ENCODE peak calls at places on chromosomes 3 and 15, in seven cellular contexts. D is uterus; C is right lobe of liver; R is cardiac muscle cell; V is tibial artery; P is upper lobe of right lung; Z is CD4-positive, CD25-positive, alpha-beta regulatory T cell. Q is an unnamed sample. For H3K4me1, the result is how much of the 10 kb centered on the place peaks cover.

GRCh38 chr3:30989266-30989799 is 94.9 kb upstream of the GADL1 start:
- DNase-seq in D (no peak), C (no peak), R (no peak), V (no peak), P (no peak), Z (no peak), Q (no peak)

GRCh38 chr15:85443593-85444328 is 63.4 kb downstream of the AKAP13 start:
- DNase-seq in D (no peak), C (no peak), R (peak), V (no peak), P (no peak), Z (peak), Q (no peak)

GRCh38 chr3:67094769-67095168 is 96.7 kb downstream of the KBTBD8 start:
- DNase-seq in D (no peak), C (no peak), R (peak), V (no peak), P (no peak), Z (no peak), Q (no peak)

GRCh38 chr3:126743350-126743749 is 39.3 kb downstream of the CHCHD6 start:
- DNase-seq in D (no peak), C (no peak), R (no peak), V (no peak), P (no peak), Z (no peak), Q (no peak)

GRCh38 chr3:105688821-105689220 is 180.0 kb downstream of the CBLB start:
- DNase-seq in D (no peak), C (no peak), R (peak), V (no peak), P (no peak), Z (no peak), Q (no peak)

GRCh38 chr3:196968233-196969000 is at the start of gene PIGZ:
- DNase-seq in D (no peak), C (no peak), R (peak), V (no peak), P (peak), Z (peak), Q (peak)

GRCh38 chr3:48503406-48504050 is 446 bp downstream of the SHISA5 start:
- DNase-seq in D (peak), C (no peak), R (peak), V (peak), P (peak), Z (no peak), Q (peak)

GRCh38 chr15:52783929-52784798 is 6.0 kb downstream of the ONECUT1 start:
- DNase-seq in D (no peak), C (peak), R (peak), V (no peak), P (peak), Z (peak), Q (peak)

GRCh38 chr3:30231277-30232141 is 374.9 kb upstream of the TGFBR2 start:
- DNase-seq in D (no peak), C (no peak), R (peak), V (no peak), P (no peak), Z (no peak), Q (no peak)

GRCh38 chr3:32412887-32413286 is 21.2 kb downstream of the CMTM7 start:
- DNase-seq in D (no peak), C (no peak), R (no peak), V (no peak), P (no peak), Z (no peak), Q (no peak)

GRCh38 chr15:24858737-24859601 is 95.8 kb upstream of the SNRPN start:
- DNase-seq in D (no peak), C (no peak), R (no peak), V (no peak), P (no peak), Z (no peak), Q (no peak)

GRCh38 chr15:94080416-94080815 is 150.9 kb upstream of the MCTP2 start:
- DNase-seq in D (no peak), C (no peak), R (no peak), V (peak), P (no peak), Z (no peak), Q (no peak)

GRCh38 chr3:191065183-191065805 is 133.7 kb upstream of the OSTN start:
- DNase-seq in D (no peak), C (no peak), R (peak), V (no peak), P (no peak), Z (no peak), Q (no peak)

DNA sequence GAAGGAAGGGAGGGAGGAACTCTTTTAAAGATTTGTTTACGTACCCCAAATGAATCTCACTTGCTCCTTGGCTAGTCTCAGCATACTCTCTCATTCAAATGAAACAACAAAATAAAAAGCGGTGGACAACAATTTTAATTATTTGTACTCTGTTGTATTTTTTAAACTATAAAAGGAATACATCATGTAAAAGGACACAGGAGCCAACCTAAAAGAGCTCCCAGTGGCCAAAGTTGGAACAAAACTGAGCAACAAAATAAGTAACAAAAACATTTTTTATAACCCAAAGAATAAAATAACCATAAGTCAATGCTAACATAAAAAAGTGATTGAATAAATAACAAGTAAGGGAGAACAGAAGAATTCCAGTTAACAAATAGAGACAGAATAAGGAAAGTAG is 24.4 kb upstream of the SSUH2 start:
- DNase-seq in D (no peak), C (no peak), R (no peak), V (no peak), P (no peak), Z (no peak), Q (no peak)
- H3K4me1 ChIP-seq in D (under half), C (under half), R (under half), V (under half), P (under half), Z (under half), Q (under half)

GRCh38 chr15:39624806-39625205 is 43.9 kb downstream of the THBS1 start:
- DNase-seq in D (peak), C (no peak), R (peak), V (peak), P (no peak), Z (peak), Q (no peak)

GRCh38 chr15:39625451-39625850 is 44.6 kb downstream of the THBS1 start:
- DNase-seq in D (no peak), C (no peak), R (no peak), V (no peak), P (no peak), Z (no peak), Q (no peak)

GRCh38 chr15:39621961-39622360 is 41.1 kb downstream of the THBS1 start:
- DNase-seq in D (no peak), C (no peak), R (no peak), V (no peak), P (no peak), Z (no peak), Q (no peak)

GRCh38 chr15:39622660-39623549 is 42.0 kb downstream of the THBS1 start:
- DNase-seq in D (no peak), C (no peak), R (no peak), V (no peak), P (no peak), Z (no peak), Q (no peak)

DNA sequence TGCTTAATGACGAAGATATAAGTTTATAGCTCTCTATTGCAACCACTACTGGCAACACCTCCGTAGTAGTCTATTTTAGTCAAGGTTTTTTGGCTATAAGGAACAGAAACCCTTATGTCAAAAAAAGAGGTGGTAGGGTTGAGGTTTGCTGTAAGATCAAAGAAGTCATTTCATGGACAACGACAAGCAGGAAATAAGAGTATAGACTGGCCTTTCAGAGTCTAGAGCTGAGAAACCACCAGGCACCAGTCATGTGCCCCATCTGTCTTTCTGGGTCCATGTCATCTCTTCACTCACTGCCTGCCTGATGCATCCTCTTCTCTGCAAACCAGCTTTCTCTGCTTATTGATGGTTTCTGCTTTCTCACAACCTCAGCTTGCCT is 42.7 kb downstream of the THBS1 start:
- DNase-seq in D (no peak), C (no peak), R (no peak), V (no peak), P (no peak), Z (peak), Q (no peak)
- H3K4me1 ChIP-seq in D (under half), C (under half), R (under half), V (under half), P (under half), Z (under half), Q (under half)

DNA sequence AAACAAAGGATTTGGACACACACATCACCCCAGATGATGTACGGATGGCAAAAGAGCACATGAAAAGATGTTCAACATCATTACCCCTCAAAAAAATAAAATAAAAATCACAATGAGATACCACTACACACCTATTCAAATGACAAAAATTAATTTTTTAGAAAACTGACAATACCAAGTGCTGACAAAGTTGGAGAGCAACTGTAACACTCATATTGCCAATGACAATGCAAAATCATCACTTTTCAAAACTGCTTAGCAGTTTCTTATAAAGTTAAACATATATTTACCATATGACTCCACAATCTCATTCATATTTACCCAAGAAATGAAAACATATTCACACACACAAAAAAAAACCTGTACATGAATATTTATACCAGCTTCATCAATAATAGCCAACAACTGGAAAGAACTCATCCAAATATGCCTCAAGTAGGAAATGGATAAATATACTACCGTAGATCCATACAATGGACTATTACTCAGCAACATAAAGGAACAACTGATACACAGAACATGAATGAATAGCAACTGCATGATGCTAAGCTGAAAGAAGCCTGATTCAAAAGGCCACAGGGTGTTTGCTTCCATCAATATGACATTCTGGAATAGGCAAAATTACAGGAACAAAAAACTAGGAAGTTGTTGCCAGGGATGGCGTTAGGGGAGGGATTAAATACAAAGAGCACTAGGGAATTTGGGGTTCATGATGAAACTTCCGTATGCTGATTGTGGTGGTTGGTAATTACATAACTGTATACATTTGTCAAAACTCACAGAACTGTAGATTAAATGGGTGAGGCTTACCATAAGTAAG is 1.3 kb downstream of the FSIP1 start:
- DNase-seq in D (no peak), C (no peak), R (no peak), V (no peak), P (no peak), Z (no peak), Q (no peak)
- H3K4me1 ChIP-seq in D (under half), C (under half), R (under half), V (under half), P (under half), Z (under half), Q (under half)

DNA sequence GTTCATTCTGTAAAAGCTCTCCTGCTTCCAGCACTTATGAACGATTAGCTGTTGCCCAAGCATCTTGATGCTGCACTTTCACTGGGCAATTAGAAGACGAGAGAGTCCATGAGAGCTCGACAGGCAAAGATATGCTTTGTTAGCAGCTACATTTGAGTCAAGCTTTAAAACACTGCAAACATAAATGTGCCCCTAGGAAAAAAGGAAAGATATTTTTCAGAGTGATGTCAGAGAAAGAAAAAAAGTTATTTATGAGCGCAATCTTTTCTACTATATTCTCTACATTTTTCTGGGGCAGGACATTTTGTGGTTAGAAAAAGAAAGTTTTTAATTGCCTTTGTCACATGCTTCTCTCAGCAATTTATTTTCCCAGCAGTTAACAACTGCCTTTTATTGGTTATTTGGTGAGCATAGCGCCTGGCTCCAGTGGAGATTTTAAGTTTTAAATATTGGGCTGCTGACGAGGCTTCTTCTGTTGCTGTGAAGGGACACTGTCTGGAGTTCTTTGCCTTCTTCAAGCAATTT is 468.4 kb downstream of the C3orf38 start:
- DNase-seq in D (no peak), C (no peak), R (no peak), V (no peak), P (no peak), Z (no peak), Q (no peak)
- H3K4me1 ChIP-seq in D (under half), C (under half), R (under half), V (under half), P (under half), Z (under half), Q (under half)

DNA sequence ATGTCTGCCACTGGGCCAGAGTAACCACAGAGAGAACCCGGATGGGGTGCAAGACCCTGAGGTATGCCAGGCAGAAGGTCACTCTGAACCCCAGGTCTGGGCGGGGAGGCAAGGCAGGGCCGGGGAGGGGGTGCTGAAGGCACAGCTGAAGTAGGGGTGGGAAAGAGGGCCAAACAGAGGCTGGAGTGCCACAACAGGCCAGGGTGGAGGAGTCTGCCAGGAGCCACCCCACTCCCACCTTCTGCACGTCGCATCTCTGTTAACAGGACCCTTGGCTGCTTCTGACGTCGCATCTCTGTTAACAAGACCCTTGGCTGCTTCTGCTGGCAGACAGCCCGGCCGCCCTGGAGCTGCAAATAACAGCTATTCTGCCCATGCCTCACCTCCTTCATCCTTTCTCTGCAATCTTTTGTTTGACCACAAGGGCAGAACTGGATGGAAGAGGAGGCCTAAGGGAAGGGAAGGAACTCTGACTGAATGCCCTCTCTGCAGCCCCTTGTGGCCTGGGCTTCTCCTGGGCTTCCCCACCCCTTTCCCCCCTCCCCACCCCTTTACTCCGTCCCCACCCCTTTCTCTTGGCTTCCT is 20.6 kb upstream of the FBLN2 start:
- DNase-seq in D (no peak), C (no peak), R (peak), V (no peak), P (no peak), Z (no peak), Q (no peak)
- H3K4me1 ChIP-seq in D (under half), C (under half), R (under half), V (under half), P (under half), Z (under half), Q (under half)

DNA sequence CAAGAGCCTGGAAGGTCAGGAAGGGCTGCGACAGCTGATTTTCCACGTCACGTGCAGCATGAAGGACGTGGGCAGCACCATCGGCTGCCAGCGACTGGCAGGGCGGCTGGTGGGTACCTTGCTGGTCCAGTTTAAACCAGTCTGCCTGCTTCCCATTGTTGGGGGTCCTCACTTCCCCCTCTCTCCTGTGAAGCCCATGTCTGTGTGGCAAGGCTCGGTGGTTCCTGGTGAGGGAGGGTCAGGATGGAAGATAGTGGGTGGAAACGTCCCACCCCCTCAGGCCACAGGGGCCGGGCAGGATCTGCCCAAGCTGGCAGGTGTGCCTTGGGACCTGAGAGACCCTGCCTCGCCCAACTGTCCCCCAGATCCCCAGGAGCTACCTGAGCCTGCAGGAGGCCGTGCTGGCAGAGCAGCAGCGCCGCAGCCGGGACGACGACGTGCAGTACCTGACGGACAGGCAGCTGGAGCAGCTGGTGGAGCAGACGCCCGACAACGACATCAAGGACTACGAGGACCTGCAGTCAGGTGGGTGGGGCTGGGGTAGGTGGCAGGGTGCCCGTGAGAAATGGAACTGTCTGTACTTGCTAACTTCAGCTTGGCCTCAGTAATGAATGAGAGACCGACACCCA is 108.2 kb downstream of the LRRK1 start:
- DNase-seq in D (peak), C (no peak), R (no peak), V (peak), P (peak), Z (no peak), Q (no peak)
- H3K4me1 ChIP-seq in D (under half), C (under half), R (under half), V (under half), P (under half), Z (under half), Q (under half)

DNA sequence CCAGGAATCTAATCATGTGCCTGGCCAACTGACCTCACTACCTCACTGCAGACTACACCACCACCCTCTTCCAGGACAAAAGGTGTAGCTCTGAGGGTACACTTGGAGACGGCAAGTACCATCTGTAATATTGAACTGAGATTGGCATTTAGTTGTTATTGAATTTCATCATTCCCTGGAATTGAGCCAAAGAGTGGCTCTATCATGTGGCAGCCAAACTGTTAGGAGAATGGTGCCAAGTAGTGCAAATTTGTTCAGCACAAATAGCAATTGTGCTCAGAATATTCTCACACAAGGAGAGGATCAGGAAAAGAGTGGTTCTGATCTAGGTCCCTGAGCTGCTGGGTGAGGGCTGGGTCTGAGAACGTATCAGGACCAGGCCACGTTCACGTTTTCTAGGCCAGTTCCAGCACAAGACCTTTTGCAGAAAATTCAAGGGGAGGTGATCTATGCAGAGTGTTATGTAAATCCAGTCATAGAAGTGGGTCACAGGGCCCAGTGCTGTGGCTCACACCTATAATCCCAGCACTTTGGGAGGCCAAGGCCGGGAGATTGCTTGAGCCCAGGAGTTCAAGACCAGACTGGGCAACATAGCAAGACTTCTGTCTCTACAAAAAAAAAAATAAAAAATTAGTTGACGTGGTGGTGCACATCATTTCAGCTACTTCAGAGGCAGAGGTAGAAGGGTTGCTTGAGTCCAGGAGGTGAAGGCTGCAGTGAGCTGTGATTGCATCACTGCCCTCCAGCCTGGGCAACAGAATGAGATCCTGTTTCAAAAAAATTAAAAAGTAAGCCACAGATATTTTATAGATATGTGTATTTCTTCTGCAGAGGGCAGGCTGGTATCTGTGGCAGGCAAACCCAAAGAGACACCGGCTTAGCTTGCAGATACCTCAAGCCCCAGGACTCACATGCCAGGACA is 31.9 kb upstream of the CFAP161 start:
- DNase-seq in D (no peak), C (no peak), R (no peak), V (no peak), P (no peak), Z (no peak), Q (no peak)
- H3K4me1 ChIP-seq in D (under half), C (under half), R (under half), V (under half), P (under half), Z (under half), Q (under half)

Q was measured in upper lobe of left lung.